ENCODE peak calls at places on chromosomes 4 and X, in four cellular contexts. A is NT2/D1, R is mesenchymal stem cell, T is mammary epithelial cell. J is an unnamed sample.

GRCh38 chr4:158010346-158010745 is 162.5 kb downstream of the GASK1B start:
- DNase-seq in R (no peak), A (no peak), T (no peak), J (no peak)

GRCh38 chr4:137775701-137776100 is 243.4 kb upstream of the PCDH18 start:
- DNase-seq in T (no peak), A (no peak), R (no peak), J (no peak)

GRCh38 chr4:180757927-180758326 is 1485.3 kb upstream of the TENM3 start:
- DNase-seq in R (no peak), A (no peak), T (no peak), J (no peak)

GRCh38 chr4:52051615-52052474 is 741 bp downstream of the SPATA18 start:
- DNase-seq in R (peak; percentile 95), T (peak; percentile 97), A (peak; percentile 76), J (peak; percentile 96)

GRCh38 chrX:15350329-15350996 is 15.1 kb upstream of the PIGA start:
- DNase-seq in R (no peak), A (no peak), T (no peak), J (peak; percentile 82)

GRCh38 chr4:11073621-11074051 is 355.1 kb downstream of the HS3ST1 start:
- DNase-seq in A (no peak), T (no peak), R (no peak), J (peak; percentile 54)

GRCh38 chr4:3518511-3518880 is 13.7 kb downstream of the LRPAP1 start:
- DNase-seq in A (no peak), T (no peak), R (no peak), J (no peak)

GRCh38 chr4:7938513-7939376 is 916 bp downstream of the AFAP1 start:
- DNase-seq in A (no peak), R (peak; percentile 65), T (peak; percentile 33), J (peak; percentile 72)

GRCh38 chrX:140821280-140821679 is 111.7 kb downstream of the LINC00632 start:
- DNase-seq in R (no peak), A (peak; percentile 6), T (no peak), J (peak; percentile 58)

GRCh38 chrX:69137371-69137881 is 27.8 kb downstream of the PJA1 start:
- DNase-seq in T (no peak), R (peak; percentile 93), A (peak; percentile 76), J (peak; percentile 76)

GRCh38 chrX:107894038-107894437 is 68.4 kb downstream of the MID2 start:
- DNase-seq in T (peak; percentile 57), R (peak; percentile 44), A (peak; percentile 59), J (peak; percentile 59)

GRCh38 chr4:5899396-5899795 is 6.5 kb upstream of the CRMP1 start:
- DNase-seq in A (no peak), R (no peak), T (no peak), J (no peak)

GRCh38 chr4:1463088-1463926 is 57.1 kb upstream of the NKX1-1 start:
- DNase-seq in A (no peak), R (peak; percentile 36), T (no peak), J (no peak)

GRCh38 chrX:107726809-107727534 is 48.6 kb downstream of the TSC22D3 start:
- DNase-seq in T (no peak), R (peak; percentile 3), A (no peak), J (no peak)

GRCh38 chr4:95215991-95216605 is 332.7 kb downstream of the UNC5C start:
- DNase-seq in T (no peak), R (peak; percentile 32), A (no peak), J (no peak)

GRCh38 chr4:69115851-69116213 is 19.6 kb downstream of the UGT2B7 start:
- DNase-seq in R (no peak), T (no peak), A (no peak), J (no peak)

GRCh38 chr4:168630445-168631187 is 133.8 kb downstream of the PALLD start:
- DNase-seq in A (no peak), T (peak; percentile 92), R (peak; percentile 72), J (no peak)

GRCh38 chrX:11899091-11899490 is 141.1 kb downstream of the MSL3 start:
- DNase-seq in T (peak; percentile 82), A (no peak), R (peak; percentile 6), J (no peak)

GRCh38 chr4:95998311-95998710 is 158.4 kb downstream of the PDHA2 start:
- DNase-seq in A (no peak), T (peak; percentile 47), R (peak; percentile 33), J (no peak)

GRCh38 chr4:90159193-90159592 is 32.0 kb downstream of the CCSER1 start:
- DNase-seq in T (peak; percentile 66), A (no peak), R (no peak), J (no peak)

GRCh38 chrX:147838465-147839131 is 73.1 kb upstream of the FMR1 start:
- DNase-seq in R (no peak), A (peak; percentile 0), T (no peak), J (no peak)

GRCh38 chr4:2065106-2065930 is 6.2 kb downstream of the NAT8L start:
- DNase-seq in A (no peak), R (no peak), T (no peak), J (peak; percentile 45)

GRCh38 chr4:2290974-2291704 is 29.2 kb upstream of the MXD4 start:
- DNase-seq in A (no peak), R (no peak), T (no peak), J (peak; percentile 50)

GRCh38 chr4:118811008-118811764 is 24.7 kb downstream of the SEC24D start:
- DNase-seq in T (no peak), R (peak; percentile 59), A (no peak), J (no peak)

GRCh38 chr4:168908859-168909390 is 101.1 kb downstream of the CBR4 start:
- DNase-seq in A (no peak), T (no peak), R (peak; percentile 87), J (no peak)

GRCh38 chr4:102665527-102665926 is 95.2 kb downstream of the MANBA start:
- DNase-seq in A (no peak), R (no peak), T (peak; percentile 93), J (no peak)

GRCh38 chrX:150984164-150984824 is 1.2 kb downstream of the HMGB3 start:
- DNase-seq in T (no peak), R (no peak), A (no peak), J (no peak)

GRCh38 chr4:98245226-98245625 is 16.0 kb upstream of the RAP1GDS1 start:
- DNase-seq in T (no peak), R (no peak), A (no peak), J (no peak)

GRCh38 chrX:97787311-97787710 is 903.6 kb downstream of the RPA4 start:
- DNase-seq in T (no peak), R (no peak), A (no peak), J (no peak)
- H3K27me3 ChIP-seq in T (no peaks in the 10 kb centered on the region), R (no peaks in the 10 kb centered on the region), A (no peaks in the 10 kb centered on the region), J (no peaks in the 10 kb centered on the region)

GRCh38 chr4:161937151-161937550 is 226.6 kb downstream of the FSTL5 start:
- DNase-seq in A (no peak), T (no peak), R (no peak), J (no peak)

GRCh38 chr4:161931089-161931488 is 232.7 kb downstream of the FSTL5 start:
- DNase-seq in T (peak; percentile 58), R (no peak), A (no peak), J (no peak)

GRCh38 chr4:161937596-161937995 is 226.2 kb downstream of the FSTL5 start:
- DNase-seq in A (no peak), T (peak; percentile 37), R (no peak), J (no peak)

GRCh38 chr4:161936625-161937133 is 227.1 kb downstream of the FSTL5 start:
- DNase-seq in T (peak; percentile 98), R (peak; percentile 88), A (no peak), J (peak; percentile 44)
- H3K9ac ChIP-seq in T (no peak overlapping the region), R (no peak overlapping the region), A (no peak overlapping the region), J (no peak overlapping the region)

DNA sequence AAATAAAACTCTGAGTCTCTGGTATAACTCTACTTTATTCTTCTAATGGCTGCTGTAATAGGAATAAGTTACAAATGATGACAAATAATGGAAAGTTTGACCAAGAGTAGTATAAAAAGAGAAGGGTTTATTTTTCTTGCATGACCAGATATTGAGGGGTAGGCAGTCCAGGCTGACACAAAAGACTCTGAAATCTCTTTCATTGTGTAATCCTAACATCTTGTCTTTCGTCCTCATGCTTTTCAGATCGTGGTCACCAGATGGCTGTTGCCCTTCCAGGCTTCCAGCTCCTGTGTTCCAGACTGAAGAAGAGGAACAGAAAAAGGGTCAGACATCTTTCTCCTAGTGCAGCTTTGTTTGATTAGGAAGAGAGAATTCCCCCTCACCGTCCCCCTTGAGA is 176.9 kb upstream of the GK2 start:
- DNase-seq in R (no peak), T (no peak), A (no peak), J (no peak)
- H3K27me3 ChIP-seq in R (no peaks in the 10 kb centered on the region), T (no peaks in the 10 kb centered on the region), A (no peaks in the 10 kb centered on the region), J (no peaks in the 10 kb centered on the region)

GRCh38 chr4:78214078-78214477 is 157.0 kb downstream of the FRAS1 start:
- DNase-seq in A (no peak), T (no peak), R (no peak), J (no peak)
- H3K9ac ChIP-seq in A (no peak overlapping the region), T (no peak overlapping the region), R (no peak overlapping the region), J (no peak overlapping the region)

GRCh38 chrX:153435845-153436244 is 10.0 kb downstream of the TREX2 start:
- DNase-seq in T (no peak), A (no peak), R (no peak), J (no peak)

GRCh38 chrX:153433161-153433680 is 12.6 kb downstream of the TREX2 start:
- DNase-seq in R (no peak), A (no peak), T (no peak), J (no peak)

GRCh38 chrX:153434801-153435200 is 11.1 kb downstream of the TREX2 start:
- DNase-seq in T (no peak), A (no peak), R (no peak), J (no peak)

GRCh38 chrX:153430796-153431195 is 15.1 kb downstream of the TREX2 start:
- DNase-seq in A (no peak), R (no peak), T (no peak), J (no peak)

DNA sequence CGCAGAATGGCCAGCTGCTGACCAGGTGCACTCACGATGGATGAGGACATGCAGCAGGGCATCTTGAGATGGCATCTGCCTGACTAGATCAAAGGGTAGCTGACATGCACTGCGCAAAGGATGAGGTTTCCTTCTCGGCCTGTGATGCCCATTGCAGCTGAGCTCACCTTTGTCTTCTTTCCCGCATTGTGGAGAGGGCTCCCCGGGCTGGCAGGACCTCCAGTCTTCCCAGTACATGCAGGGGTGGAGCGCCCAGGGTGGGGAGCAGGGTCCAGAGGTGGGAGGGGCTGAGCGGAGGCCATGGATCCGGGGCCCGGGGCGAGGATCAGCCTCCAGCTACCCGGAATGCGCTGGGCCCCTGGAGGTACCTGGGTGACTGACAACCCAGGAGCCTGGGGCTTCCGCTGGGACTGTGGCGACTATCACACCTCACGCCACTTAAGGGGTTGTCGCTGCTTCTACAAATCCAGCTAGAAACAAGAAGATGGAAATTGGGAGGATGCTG is 12.0 kb downstream of the TREX2 start:
- DNase-seq in R (no peak), A (no peak), T (no peak), J (no peak)
- H3K27me3 ChIP-seq in R (peaks cover 61% of the 10 kb centered on the region), A (no peaks in the 10 kb centered on the region), T (no peaks in the 10 kb centered on the region), J (no peaks in the 10 kb centered on the region)

GRCh38 chr4:24573582-24573981 is 10.8 kb downstream of the DHX15 start:
- DNase-seq in R (no peak), T (no peak), A (no peak), J (no peak)
- H3K9ac ChIP-seq in R (no peak overlapping the region), T (no peak overlapping the region), A (no peak overlapping the region), J (no peak overlapping the region)

J was measured in endodermal cell.